ENCODE peak calls at places on chromosomes 1 and 21, in four cellular contexts. One of them, this sample, is unnamed.

GRCh38 chr1:71638081-71638766 is 557.4 kb upstream of the ZRANB2 start:
- DNase-seq in SJCRH30: no peak
- DNase-seq in AG04450: peak
- DNase-seq in activated gamma-delta T cell treated with anti-CD3 and anti-CD28 coated beads, Interleukin-2, amount 50 U/mL, for 16 hours: no peak
- DNase-seq in this sample: no peak

GRCh38 chr21:45053561-45053960 is 20.8 kb upstream of the ADARB1 start:
- DNase-seq in SJCRH30: no peak
- DNase-seq in AG04450: no peak
- DNase-seq in activated gamma-delta T cell treated with anti-CD3 and anti-CD28 coated beads, Interleukin-2, amount 50 U/mL, for 16 hours: no peak
- DNase-seq in this sample: no peak

GRCh38 chr1:240101737-240102136 is 10.1 kb downstream of the FMN2 start:
- DNase-seq in SJCRH30: no peak
- DNase-seq in AG04450: no peak
- DNase-seq in activated gamma-delta T cell treated with anti-CD3 and anti-CD28 coated beads, Interleukin-2, amount 50 U/mL, for 16 hours: no peak
- DNase-seq in this sample: no peak

GRCh38 chr1:53982034-53982761 is 35.8 kb downstream of the LDLRAD1 start:
- DNase-seq in SJCRH30: peak
- DNase-seq in AG04450: peak
- DNase-seq in activated gamma-delta T cell treated with anti-CD3 and anti-CD28 coated beads, Interleukin-2, amount 50 U/mL, for 16 hours: no peak
- DNase-seq in this sample: no peak

GRCh38 chr21:45574691-45575090 is 32.5 kb upstream of the SLC19A1 start:
- DNase-seq in SJCRH30: no peak
- DNase-seq in AG04450: no peak
- DNase-seq in activated gamma-delta T cell treated with anti-CD3 and anti-CD28 coated beads, Interleukin-2, amount 50 U/mL, for 16 hours: no peak
- DNase-seq in this sample: no peak

GRCh38 chr1:169064103-169064502 is 42.4 kb upstream of the ATP1B1 start:
- DNase-seq in SJCRH30: no peak
- DNase-seq in AG04450: no peak
- DNase-seq in activated gamma-delta T cell treated with anti-CD3 and anti-CD28 coated beads, Interleukin-2, amount 50 U/mL, for 16 hours: no peak
- DNase-seq in this sample: no peak

GRCh38 chr21:41825216-41825615 is 53.9 kb downstream of the PRDM15 start:
- DNase-seq in SJCRH30: no peak
- DNase-seq in AG04450: no peak
- DNase-seq in activated gamma-delta T cell treated with anti-CD3 and anti-CD28 coated beads, Interleukin-2, amount 50 U/mL, for 16 hours: no peak
- DNase-seq in this sample: no peak

GRCh38 chr1:193462629-193463320 is 276.4 kb upstream of the B3GALT2 start:
- DNase-seq in SJCRH30: peak
- DNase-seq in AG04450: no peak
- DNase-seq in activated gamma-delta T cell treated with anti-CD3 and anti-CD28 coated beads, Interleukin-2, amount 50 U/mL, for 16 hours: no peak
- DNase-seq in this sample: no peak

GRCh38 chr1:18941221-18942141 is 15.0 kb downstream of the IFFO2 start:
- DNase-seq in SJCRH30: peak
- DNase-seq in AG04450: peak
- DNase-seq in activated gamma-delta T cell treated with anti-CD3 and anti-CD28 coated beads, Interleukin-2, amount 50 U/mL, for 16 hours: no peak
- DNase-seq in this sample: no peak

GRCh38 chr1:2050793-2051682 is 827 bp downstream of the PRKCZ start:
- DNase-seq in SJCRH30: no peak
- DNase-seq in AG04450: no peak
- DNase-seq in activated gamma-delta T cell treated with anti-CD3 and anti-CD28 coated beads, Interleukin-2, amount 50 U/mL, for 16 hours: no peak
- DNase-seq in this sample: no peak

GRCh38 chr1:199067483-199067882 is 428.6 kb downstream of the PTPRC start:
- DNase-seq in SJCRH30: no peak
- DNase-seq in AG04450: no peak
- DNase-seq in activated gamma-delta T cell treated with anti-CD3 and anti-CD28 coated beads, Interleukin-2, amount 50 U/mL, for 16 hours: no peak
- DNase-seq in this sample: no peak

GRCh38 chr1:232209357-232209756 is 420.6 kb downstream of the SIPA1L2 start:
- DNase-seq in SJCRH30: no peak
- DNase-seq in AG04450: no peak
- DNase-seq in activated gamma-delta T cell treated with anti-CD3 and anti-CD28 coated beads, Interleukin-2, amount 50 U/mL, for 16 hours: no peak
- DNase-seq in this sample: no peak

GRCh38 chr1:50156241-50157010 is 47.7 kb downstream of the ELAVL4 start:
- DNase-seq in SJCRH30: no peak
- DNase-seq in AG04450: no peak
- DNase-seq in activated gamma-delta T cell treated with anti-CD3 and anti-CD28 coated beads, Interleukin-2, amount 50 U/mL, for 16 hours: no peak
- DNase-seq in this sample: no peak

GRCh38 chr1:71521655-71522264 is 440.9 kb upstream of the ZRANB2 start:
- DNase-seq in SJCRH30: peak
- DNase-seq in AG04450: peak
- DNase-seq in activated gamma-delta T cell treated with anti-CD3 and anti-CD28 coated beads, Interleukin-2, amount 50 U/mL, for 16 hours: no peak
- DNase-seq in this sample: no peak

GRCh38 chr1:14113841-14114567 is 414.0 kb downstream of the PRDM2 start:
- DNase-seq in SJCRH30: peak
- DNase-seq in AG04450: no peak
- DNase-seq in activated gamma-delta T cell treated with anti-CD3 and anti-CD28 coated beads, Interleukin-2, amount 50 U/mL, for 16 hours: no peak
- DNase-seq in this sample: no peak

GRCh38 chr1:51516639-51517158 is 2.4 kb downstream of the EPS15 start:
- DNase-seq in SJCRH30: no peak
- DNase-seq in AG04450: no peak
- DNase-seq in activated gamma-delta T cell treated with anti-CD3 and anti-CD28 coated beads, Interleukin-2, amount 50 U/mL, for 16 hours: no peak
- DNase-seq in this sample: no peak

GRCh38 chr1:225509376-225509707 is 81.5 kb upstream of the LBR start:
- DNase-seq in SJCRH30: no peak
- DNase-seq in AG04450: no peak
- DNase-seq in activated gamma-delta T cell treated with anti-CD3 and anti-CD28 coated beads, Interleukin-2, amount 50 U/mL, for 16 hours: no peak
- DNase-seq in this sample: no peak

GRCh38 chr1:84012018-84012417 is 13.1 kb upstream of the TTLL7 start:
- DNase-seq in SJCRH30: no peak
- DNase-seq in AG04450: no peak
- DNase-seq in activated gamma-delta T cell treated with anti-CD3 and anti-CD28 coated beads, Interleukin-2, amount 50 U/mL, for 16 hours: no peak
- DNase-seq in this sample: no peak

GRCh38 chr1:106978477-106979322 is 77.8 kb upstream of the PRMT6 start:
- DNase-seq in SJCRH30: no peak
- DNase-seq in AG04450: no peak
- DNase-seq in activated gamma-delta T cell treated with anti-CD3 and anti-CD28 coated beads, Interleukin-2, amount 50 U/mL, for 16 hours: no peak
- DNase-seq in this sample: no peak

GRCh38 chr1:6378096-6378746 is 15.3 kb downstream of the ACOT7 start:
- DNase-seq in SJCRH30: peak
- DNase-seq in AG04450: no peak
- DNase-seq in activated gamma-delta T cell treated with anti-CD3 and anti-CD28 coated beads, Interleukin-2, amount 50 U/mL, for 16 hours: no peak
- DNase-seq in this sample: no peak

GRCh38 chr1:154856049-154856448 is 14.0 kb downstream of the KCNN3 start:
- DNase-seq in SJCRH30: peak
- DNase-seq in AG04450: no peak
- DNase-seq in activated gamma-delta T cell treated with anti-CD3 and anti-CD28 coated beads, Interleukin-2, amount 50 U/mL, for 16 hours: no peak
- DNase-seq in this sample: no peak

GRCh38 chr21:41901099-41901498 is 22.0 kb upstream of the PRDM15 start:
- DNase-seq in SJCRH30: no peak
- DNase-seq in AG04450: no peak
- DNase-seq in activated gamma-delta T cell treated with anti-CD3 and anti-CD28 coated beads, Interleukin-2, amount 50 U/mL, for 16 hours: no peak
- DNase-seq in this sample: no peak

GRCh38 chr1:89897347-89898133 is 76.7 kb downstream of the LRRC8D start:
- DNase-seq in SJCRH30: no peak
- DNase-seq in AG04450: no peak
- DNase-seq in activated gamma-delta T cell treated with anti-CD3 and anti-CD28 coated beads, Interleukin-2, amount 50 U/mL, for 16 hours: no peak
- DNase-seq in this sample: no peak

GRCh38 chr1:204241050-204241449 is 27.3 kb upstream of the GOLT1A start:
- DNase-seq in SJCRH30: no peak
- DNase-seq in AG04450: no peak
- DNase-seq in activated gamma-delta T cell treated with anti-CD3 and anti-CD28 coated beads, Interleukin-2, amount 50 U/mL, for 16 hours: no peak
- DNase-seq in this sample: no peak

GRCh38 chr1:44874155-44874554 is 31.1 kb upstream of the PTCH2 start:
- DNase-seq in SJCRH30: no peak
- DNase-seq in AG04450: no peak
- DNase-seq in activated gamma-delta T cell treated with anti-CD3 and anti-CD28 coated beads, Interleukin-2, amount 50 U/mL, for 16 hours: no peak
- DNase-seq in this sample: no peak

GRCh38 chr1:54054438-54054749 is 986 bp downstream of the TCEANC2 start:
- DNase-seq in SJCRH30: no peak
- DNase-seq in AG04450: no peak
- DNase-seq in activated gamma-delta T cell treated with anti-CD3 and anti-CD28 coated beads, Interleukin-2, amount 50 U/mL, for 16 hours: no peak
- DNase-seq in this sample: no peak

GRCh38 chr1:221719278-221719597 is 22.7 kb downstream of the DUSP10 start:
- DNase-seq in SJCRH30: no peak
- DNase-seq in AG04450: no peak
- DNase-seq in activated gamma-delta T cell treated with anti-CD3 and anti-CD28 coated beads, Interleukin-2, amount 50 U/mL, for 16 hours: no peak
- DNase-seq in this sample: no peak

GRCh38 chr21:39660191-39660590 is 47.5 kb downstream of the B3GALT5 start:
- DNase-seq in SJCRH30: peak
- DNase-seq in AG04450: peak
- DNase-seq in activated gamma-delta T cell treated with anti-CD3 and anti-CD28 coated beads, Interleukin-2, amount 50 U/mL, for 16 hours: no peak
- DNase-seq in this sample: no peak

GRCh38 chr1:180632326-180633088 is 685 bp downstream of the XPR1 start:
- DNase-seq in SJCRH30: no peak
- DNase-seq in AG04450: no peak
- DNase-seq in activated gamma-delta T cell treated with anti-CD3 and anti-CD28 coated beads, Interleukin-2, amount 50 U/mL, for 16 hours: no peak
- DNase-seq in this sample: no peak

GRCh38 chr1:67307251-67308060 is at the start of gene IL12RB2:
- DNase-seq in SJCRH30: no peak
- DNase-seq in AG04450: no peak
- DNase-seq in activated gamma-delta T cell treated with anti-CD3 and anti-CD28 coated beads, Interleukin-2, amount 50 U/mL, for 16 hours: peak
- DNase-seq in this sample: no peak